ENCODE peak calls at places on chromosomes 4 and X, in seven cellular contexts. One of them, this sample, is unnamed.

GRCh38 chr4:35491093-35491492 is 753.2 kb downstream of the ARAP2 start:
- DNase-seq in thoracic aorta: no peak
- DNase-seq in HepG2: no peak
- DNase-seq in CD8-positive, alpha-beta memory T cell: no peak
- DNase-seq in adipocyte: no peak
- DNase-seq in cardiac muscle cell: no peak
- DNase-seq in iPS DF 6.9: no peak
- DNase-seq in this sample: no peak

GRCh38 chr4:101265816-101266172 is 81.5 kb downstream of the PPP3CA start:
- DNase-seq in HepG2: no peak
- DNase-seq in iPS DF 6.9: no peak
- DNase-seq in thoracic aorta: no peak
- DNase-seq in cardiac muscle cell: no peak
- DNase-seq in CD8-positive, alpha-beta memory T cell: no peak
- DNase-seq in adipocyte: no peak
- DNase-seq in this sample: no peak

GRCh38 chrX:119887721-119888425 is 7.8 kb upstream of the AKAP14 start:
- DNase-seq in adipocyte: peak; percentile 72
- DNase-seq in thoracic aorta: no peak
- DNase-seq in iPS DF 6.9: no peak
- DNase-seq in HepG2: peak; percentile 54
- DNase-seq in cardiac muscle cell: peak; percentile 65
- DNase-seq in CD8-positive, alpha-beta memory T cell: peak; percentile 44
- DNase-seq in this sample: peak; percentile 70

GRCh38 chr4:98786866-98787265 is 128.5 kb upstream of the TSPAN5 start:
- DNase-seq in CD8-positive, alpha-beta memory T cell: no peak
- DNase-seq in adipocyte: peak; percentile 15
- DNase-seq in iPS DF 6.9: no peak
- DNase-seq in HepG2: peak; percentile 21
- DNase-seq in cardiac muscle cell: peak; percentile 6
- DNase-seq in thoracic aorta: no peak
- DNase-seq in this sample: no peak

GRCh38 chrX:131802836-131803626 is 220.1 kb upstream of the STK26 start:
- DNase-seq in HepG2: no peak
- DNase-seq in CD8-positive, alpha-beta memory T cell: peak; percentile 77
- DNase-seq in thoracic aorta: no peak
- DNase-seq in iPS DF 6.9: peak; percentile 2
- DNase-seq in adipocyte: peak; percentile 45
- DNase-seq in cardiac muscle cell: no peak
- DNase-seq in this sample: peak; percentile 40

GRCh38 chr4:164204434-164204833 is 549.5 kb upstream of the SMIM31 start:
- DNase-seq in adipocyte: no peak
- DNase-seq in HepG2: peak; percentile 1
- DNase-seq in thoracic aorta: no peak
- DNase-seq in CD8-positive, alpha-beta memory T cell: no peak
- DNase-seq in cardiac muscle cell: peak; percentile 11
- DNase-seq in iPS DF 6.9: peak; percentile 13
- DNase-seq in this sample: no peak

GRCh38 chr4:177853198-177853597 is 411.0 kb upstream of the AGA start:
- DNase-seq in cardiac muscle cell: no peak
- DNase-seq in HepG2: no peak
- DNase-seq in thoracic aorta: no peak
- DNase-seq in iPS DF 6.9: no peak
- DNase-seq in adipocyte: no peak
- DNase-seq in CD8-positive, alpha-beta memory T cell: no peak
- DNase-seq in this sample: no peak

GRCh38 chr4:95044204-95044848 is 286.6 kb downstream of the BMPR1B start:
- DNase-seq in cardiac muscle cell: no peak
- DNase-seq in iPS DF 6.9: no peak
- DNase-seq in HepG2: no peak
- DNase-seq in adipocyte: no peak
- DNase-seq in CD8-positive, alpha-beta memory T cell: no peak
- DNase-seq in thoracic aorta: no peak
- DNase-seq in this sample: no peak

GRCh38 chr4:14025093-14025492 is 397.6 kb upstream of the BOD1L1 start:
- DNase-seq in iPS DF 6.9: no peak
- DNase-seq in HepG2: no peak
- DNase-seq in cardiac muscle cell: peak; percentile 47
- DNase-seq in adipocyte: no peak
- DNase-seq in thoracic aorta: no peak
- DNase-seq in CD8-positive, alpha-beta memory T cell: no peak
- DNase-seq in this sample: no peak

GRCh38 chr4:21953653-21954052 is 5.1 kb upstream of the KCNIP4 start:
- DNase-seq in thoracic aorta: no peak
- DNase-seq in HepG2: no peak
- DNase-seq in cardiac muscle cell: no peak
- DNase-seq in CD8-positive, alpha-beta memory T cell: no peak
- DNase-seq in adipocyte: no peak
- DNase-seq in iPS DF 6.9: no peak
- DNase-seq in this sample: no peak

GRCh38 chrX:95885074-95885473 is 799.6 kb upstream of the DIAPH2 start:
- DNase-seq in thoracic aorta: no peak
- DNase-seq in cardiac muscle cell: no peak
- DNase-seq in CD8-positive, alpha-beta memory T cell: no peak
- DNase-seq in adipocyte: peak; percentile 32
- DNase-seq in iPS DF 6.9: no peak
- DNase-seq in HepG2: no peak
- DNase-seq in this sample: no peak

GRCh38 chrX:1535241-1536041 is 1.5 kb downstream of the P2RY8 start:
- DNase-seq in thoracic aorta: no peak
- DNase-seq in HepG2: no peak
- DNase-seq in iPS DF 6.9: no peak
- DNase-seq in adipocyte: no peak
- DNase-seq in CD8-positive, alpha-beta memory T cell: peak; percentile 48
- DNase-seq in cardiac muscle cell: no peak
- DNase-seq in this sample: peak; percentile 81

GRCh38 chrX:150565551-150565950 is 2.9 kb upstream of the MTM1 start:
- DNase-seq in cardiac muscle cell: no peak
- DNase-seq in thoracic aorta: no peak
- DNase-seq in CD8-positive, alpha-beta memory T cell: no peak
- DNase-seq in adipocyte: no peak
- DNase-seq in iPS DF 6.9: no peak
- DNase-seq in HepG2: no peak
- DNase-seq in this sample: no peak

GRCh38 chrX:150568320-150569154 is at the start of gene MTM1:
- DNase-seq in iPS DF 6.9: peak; percentile 79
- DNase-seq in cardiac muscle cell: peak; percentile 94
- DNase-seq in adipocyte: peak; percentile 93
- DNase-seq in HepG2: peak; percentile 91
- DNase-seq in thoracic aorta: peak; percentile 82
- DNase-seq in CD8-positive, alpha-beta memory T cell: peak; percentile 90
- DNase-seq in this sample: peak; percentile 95

GRCh38 chrX:150569155-150569477 is 695 bp downstream of the MTM1 start:
- DNase-seq in HepG2: no peak
- DNase-seq in CD8-positive, alpha-beta memory T cell: no peak
- DNase-seq in cardiac muscle cell: no peak
- DNase-seq in thoracic aorta: no peak
- DNase-seq in iPS DF 6.9: no peak
- DNase-seq in adipocyte: no peak
- DNase-seq in this sample: peak; percentile 65

GRCh38 chrX:150566734-150567182 is 1.7 kb upstream of the MTM1 start:
- DNase-seq in thoracic aorta: no peak
- DNase-seq in cardiac muscle cell: no peak
- DNase-seq in HepG2: no peak
- DNase-seq in CD8-positive, alpha-beta memory T cell: no peak
- DNase-seq in adipocyte: no peak
- DNase-seq in iPS DF 6.9: peak; percentile 68
- DNase-seq in this sample: no peak

DNA sequence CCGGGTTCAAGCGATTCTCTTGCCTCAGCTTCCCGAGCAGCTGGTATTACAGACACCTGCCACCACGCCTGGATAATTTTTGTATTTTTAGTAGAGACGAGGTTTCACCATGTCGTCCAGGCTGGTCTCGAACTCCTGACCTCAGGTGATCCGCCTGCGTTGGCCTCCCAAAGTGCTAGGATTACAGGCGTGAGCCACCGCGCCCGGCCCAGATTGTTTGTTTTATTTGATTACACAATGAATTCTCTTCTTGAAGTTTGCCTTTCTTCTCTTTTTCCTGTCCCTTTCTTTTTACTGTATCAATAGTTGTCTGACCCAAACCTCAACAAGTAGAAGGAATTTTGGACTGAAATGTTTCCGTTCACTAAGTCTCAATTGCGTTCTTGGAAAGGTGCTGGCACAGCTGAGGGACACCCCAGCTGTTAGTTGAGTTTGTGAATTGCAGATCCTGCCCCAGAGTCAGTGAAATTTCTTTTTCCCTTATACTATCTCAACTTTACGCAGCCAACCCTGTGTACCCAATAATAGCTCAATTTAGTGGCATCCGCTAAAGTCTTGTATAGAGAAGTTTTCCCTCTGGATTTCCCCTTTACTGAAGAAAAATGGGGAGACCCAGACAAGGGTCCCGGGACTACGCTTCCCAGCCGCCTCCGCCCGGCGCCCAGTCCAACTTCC is 639 bp upstream of the MTM1 start:
- DNase-seq in CD8-positive, alpha-beta memory T cell: no peak
- DNase-seq in thoracic aorta: no peak
- DNase-seq in cardiac muscle cell: no peak
- DNase-seq in HepG2: no peak
- DNase-seq in iPS DF 6.9: no peak
- DNase-seq in adipocyte: no peak
- DNase-seq in this sample: no peak
- H3K4me3 ChIP-seq in CD8-positive, alpha-beta memory T cell: no peak overlapping the region
- H3K4me3 ChIP-seq in thoracic aorta: peak overlapping the region; percentile 52
- H3K4me3 ChIP-seq in cardiac muscle cell: no peak overlapping the region
- H3K4me3 ChIP-seq in HepG2: no peak overlapping the region
- H3K4me3 ChIP-seq in iPS DF 6.9: no peak overlapping the region
- H3K4me3 ChIP-seq in adipocyte: peak overlapping the region; percentile 61
- H3K4me3 ChIP-seq in this sample: peak overlapping the region; percentile 22

GRCh38 chr4:174119818-174120217 is 163.6 kb downstream of the FBXO8 start:
- DNase-seq in iPS DF 6.9: no peak
- DNase-seq in CD8-positive, alpha-beta memory T cell: no peak
- DNase-seq in adipocyte: peak; percentile 24
- DNase-seq in HepG2: no peak
- DNase-seq in thoracic aorta: no peak
- DNase-seq in cardiac muscle cell: peak; percentile 5
- DNase-seq in this sample: no peak
- H3K4me3 ChIP-seq in iPS DF 6.9: no peak overlapping the region
- H3K4me3 ChIP-seq in CD8-positive, alpha-beta memory T cell: no peak overlapping the region
- H3K4me3 ChIP-seq in adipocyte: peak overlapping the region; percentile 80
- H3K4me3 ChIP-seq in HepG2: no peak overlapping the region
- H3K4me3 ChIP-seq in thoracic aorta: peak overlapping the region; percentile 65
- H3K4me3 ChIP-seq in cardiac muscle cell: peak overlapping the region; percentile 19
- H3K4me3 ChIP-seq in this sample: no peak overlapping the region

GRCh38 chrX:134694935-134695334 is 36.7 kb upstream of the PLAC1 start:
- DNase-seq in thoracic aorta: no peak
- DNase-seq in HepG2: no peak
- DNase-seq in adipocyte: no peak
- DNase-seq in cardiac muscle cell: no peak
- DNase-seq in CD8-positive, alpha-beta memory T cell: no peak
- DNase-seq in iPS DF 6.9: no peak
- DNase-seq in this sample: no peak

GRCh38 chrX:134694333-134694925 is 36.2 kb upstream of the PLAC1 start:
- DNase-seq in cardiac muscle cell: no peak
- DNase-seq in thoracic aorta: no peak
- DNase-seq in adipocyte: no peak
- DNase-seq in CD8-positive, alpha-beta memory T cell: no peak
- DNase-seq in iPS DF 6.9: no peak
- DNase-seq in HepG2: no peak
- DNase-seq in this sample: no peak

GRCh38 chrX:134692990-134693389 is 34.7 kb upstream of the PLAC1 start:
- DNase-seq in HepG2: no peak
- DNase-seq in cardiac muscle cell: no peak
- DNase-seq in CD8-positive, alpha-beta memory T cell: no peak
- DNase-seq in thoracic aorta: no peak
- DNase-seq in adipocyte: no peak
- DNase-seq in iPS DF 6.9: no peak
- DNase-seq in this sample: no peak

GRCh38 chrX:134693644-134694043 is 35.4 kb upstream of the PLAC1 start:
- DNase-seq in iPS DF 6.9: no peak
- DNase-seq in HepG2: no peak
- DNase-seq in thoracic aorta: no peak
- DNase-seq in CD8-positive, alpha-beta memory T cell: no peak
- DNase-seq in adipocyte: no peak
- DNase-seq in cardiac muscle cell: no peak
- DNase-seq in this sample: no peak

DNA sequence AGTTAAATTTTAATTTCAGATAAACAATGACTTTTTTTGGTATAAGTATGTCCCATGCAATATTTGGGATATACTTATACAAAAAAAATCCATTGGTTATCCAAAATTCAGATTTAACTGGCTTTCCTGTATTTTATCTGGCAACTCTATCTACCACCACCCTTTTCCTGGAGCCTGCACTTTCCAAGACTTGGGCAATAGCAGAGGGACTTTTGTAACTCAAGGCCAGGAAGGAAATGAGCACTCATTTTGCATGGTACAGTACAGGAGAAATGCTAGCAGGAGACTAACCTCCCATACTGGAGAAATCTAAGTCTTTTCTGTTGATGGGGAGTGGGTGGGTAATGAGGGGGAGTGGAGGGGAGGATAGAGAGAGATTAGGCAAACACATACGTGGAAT is 37.7 kb upstream of the PLAC1 start:
- DNase-seq in CD8-positive, alpha-beta memory T cell: no peak
- DNase-seq in HepG2: no peak
- DNase-seq in adipocyte: peak; percentile 44
- DNase-seq in thoracic aorta: no peak
- DNase-seq in cardiac muscle cell: no peak
- DNase-seq in iPS DF 6.9: no peak
- DNase-seq in this sample: no peak
- H3K4me3 ChIP-seq in CD8-positive, alpha-beta memory T cell: no peak overlapping the region
- H3K4me3 ChIP-seq in HepG2: no peak overlapping the region
- H3K4me3 ChIP-seq in adipocyte: no peak overlapping the region
- H3K4me3 ChIP-seq in thoracic aorta: no peak overlapping the region
- H3K4me3 ChIP-seq in cardiac muscle cell: no peak overlapping the region
- H3K4me3 ChIP-seq in iPS DF 6.9: no peak overlapping the region
- H3K4me3 ChIP-seq in this sample: no peak overlapping the region

DNA sequence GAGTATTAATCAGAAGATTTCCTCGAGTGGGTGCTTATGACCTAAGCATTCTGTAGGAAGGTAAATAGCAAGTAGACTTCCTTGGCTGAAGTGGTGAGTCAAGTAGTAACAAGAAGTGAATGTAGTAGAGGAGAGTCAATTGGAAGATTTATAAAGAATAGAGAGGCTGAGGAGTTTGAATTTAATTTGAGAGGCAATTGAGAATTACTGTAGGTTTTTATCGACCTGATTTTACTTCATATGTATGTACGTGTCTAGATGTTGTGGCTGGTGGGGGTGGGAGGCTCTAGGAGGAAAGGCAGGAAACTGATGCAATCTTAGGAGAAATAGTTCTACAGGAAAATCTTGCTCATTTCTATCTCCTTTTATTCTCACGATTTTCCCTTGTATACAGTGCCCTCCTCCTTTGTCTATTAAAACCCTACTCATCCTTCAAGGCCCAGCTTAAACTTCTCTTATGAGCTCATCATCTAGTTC is 8.7 kb downstream of the OGT start:
- DNase-seq in CD8-positive, alpha-beta memory T cell: no peak
- DNase-seq in thoracic aorta: no peak
- DNase-seq in HepG2: no peak
- DNase-seq in cardiac muscle cell: no peak
- DNase-seq in iPS DF 6.9: no peak
- DNase-seq in adipocyte: peak; percentile 75
- DNase-seq in this sample: no peak
- H3K4me3 ChIP-seq in CD8-positive, alpha-beta memory T cell: peak overlapping the region; percentile 41
- H3K4me3 ChIP-seq in thoracic aorta: peak overlapping the region; percentile 33
- H3K4me3 ChIP-seq in HepG2: no peak overlapping the region
- H3K4me3 ChIP-seq in cardiac muscle cell: no peak overlapping the region
- H3K4me3 ChIP-seq in iPS DF 6.9: no peak overlapping the region
- H3K4me3 ChIP-seq in adipocyte: peak overlapping the region; percentile 44
- H3K4me3 ChIP-seq in this sample: peak overlapping the region; percentile 21

GRCh38 chr4:30720656-30721352 is 635 bp downstream of the PCDH7 start:
- DNase-seq in iPS DF 6.9: no peak
- DNase-seq in CD8-positive, alpha-beta memory T cell: no peak
- DNase-seq in HepG2: no peak
- DNase-seq in thoracic aorta: no peak
- DNase-seq in cardiac muscle cell: peak; percentile 74
- DNase-seq in adipocyte: peak; percentile 75
- DNase-seq in this sample: no peak
- H3K4me3 ChIP-seq in iPS DF 6.9: peak overlapping the region; percentile 55
- H3K4me3 ChIP-seq in CD8-positive, alpha-beta memory T cell: no peak overlapping the region
- H3K4me3 ChIP-seq in HepG2: no peak overlapping the region
- H3K4me3 ChIP-seq in thoracic aorta: peak overlapping the region; percentile 83
- H3K4me3 ChIP-seq in cardiac muscle cell: peak overlapping the region; percentile 92
- H3K4me3 ChIP-seq in adipocyte: peak overlapping the region; percentile 85
- H3K4me3 ChIP-seq in this sample: no peak overlapping the region